ENCODE peak calls at places on chromosome 6, in seven cellular contexts. S is colonic mucosa, H is heart left ventricle, T is adrenal gland, Y is dorsolateral prefrontal cortex, A is ovary, W is tibial artery. Q is an unnamed sample.

GRCh38 chr6:113630738-113631535 is 226.2 kb upstream of the MARCKS start:
- DNase-seq in Y (no peak), H (no peak), T (no peak), A (no peak), S (no peak), W (no peak), Q (no peak)

GRCh38 chr6:84967389-84967788 is 203.0 kb upstream of the TBX18 start:
- DNase-seq in W (no peak), T (peak), Y (no peak), S (no peak), A (no peak), H (no peak), Q (no peak)

GRCh38 chr6:151056230-151056907 is 183.4 kb upstream of the AKAP12 start:
- DNase-seq in T (no peak), A (peak), H (no peak), S (peak), Y (no peak), W (no peak), Q (no peak)

GRCh38 chr6:114100421-114100820 is 129.5 kb upstream of the HDAC2 start:
- DNase-seq in W (no peak), S (no peak), A (no peak), H (no peak), Y (no peak), T (no peak), Q (no peak)

GRCh38 chr6:4728949-4729348 is 47.3 kb upstream of the CDYL start:
- DNase-seq in A (no peak), H (no peak), T (no peak), Y (no peak), S (no peak), W (no peak), Q (no peak)

GRCh38 chr6:131231103-131231502 is 95.8 kb downstream of the AKAP7 start:
- DNase-seq in Y (no peak), T (no peak), W (no peak), H (no peak), S (no peak), A (no peak), Q (no peak)

GRCh38 chr6:136846046-136846445 is 23.7 kb downstream of the PEX7 start:
- DNase-seq in H (no peak), T (peak), W (no peak), Y (no peak), S (peak), A (peak), Q (no peak)

GRCh38 chr6:136547336-136547735 is 2.9 kb downstream of the MAP7 start:
- DNase-seq in W (no peak), S (no peak), T (no peak), Y (no peak), A (no peak), H (no peak), Q (no peak)

GRCh38 chr6:169991031-169991390 is 239.6 kb downstream of the ERMARD start:
- DNase-seq in W (no peak), S (no peak), H (no peak), T (peak), Y (no peak), A (no peak), Q (no peak)

GRCh38 chr6:10014561-10014960 is 400.3 kb downstream of the TFAP2A start:
- DNase-seq in Y (peak), A (no peak), H (no peak), W (no peak), T (no peak), S (no peak), Q (no peak)

GRCh38 chr6:45522486-45522885 is 144.8 kb upstream of the SUPT3H start:
- DNase-seq in W (no peak), Y (no peak), A (no peak), T (no peak), S (no peak), H (no peak), Q (no peak)

GRCh38 chr6:56663344-56663743 is 20.7 kb upstream of the DST start:
- DNase-seq in A (no peak), W (no peak), T (no peak), S (peak), Y (no peak), H (no peak), Q (no peak)

GRCh38 chr6:99016355-99016754 is 68.6 kb upstream of the FBXL4 start:
- DNase-seq in T (no peak), S (no peak), H (no peak), Y (no peak), A (no peak), W (no peak), Q (no peak)

GRCh38 chr6:34300332-34300751 is 51.5 kb upstream of the SMIM29 start:
- DNase-seq in W (no peak), A (no peak), S (no peak), H (no peak), T (no peak), Y (no peak), Q (no peak)

GRCh38 chr6:29355603-29356002 is 13.1 kb downstream of the OR5V1 start:
- DNase-seq in Y (no peak), T (no peak), H (no peak), A (no peak), W (no peak), S (no peak), Q (no peak)

DNA sequence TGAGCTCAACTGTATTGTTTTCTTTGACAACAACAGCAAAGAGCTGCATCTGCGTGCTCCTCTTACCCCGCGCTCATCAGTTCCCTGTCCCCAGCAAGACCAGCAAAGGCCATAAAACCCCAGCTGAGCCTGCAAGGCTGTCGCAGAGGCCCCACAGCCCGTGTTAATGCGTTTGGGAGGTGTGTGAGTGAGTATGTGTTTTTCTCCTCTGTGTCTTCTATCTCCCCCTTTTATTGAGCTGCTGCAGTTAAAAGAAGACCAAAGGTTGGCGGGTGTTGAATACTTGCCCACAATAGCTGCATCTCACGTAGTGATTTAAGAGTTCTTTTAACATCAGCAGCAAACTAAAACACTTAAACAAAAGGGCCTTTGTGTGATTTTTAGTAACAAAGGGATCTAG is 27.0 kb upstream of the CNKSR3 start:
- DNase-seq in W (no peak), S (peak), Y (no peak), H (no peak), A (no peak), T (no peak), Q (no peak)
- H3K27ac ChIP-seq in W (no peak), S (no peak), Y (no peak), H (no peak), A (no peak), T (no peak), Q (no peak)

DNA sequence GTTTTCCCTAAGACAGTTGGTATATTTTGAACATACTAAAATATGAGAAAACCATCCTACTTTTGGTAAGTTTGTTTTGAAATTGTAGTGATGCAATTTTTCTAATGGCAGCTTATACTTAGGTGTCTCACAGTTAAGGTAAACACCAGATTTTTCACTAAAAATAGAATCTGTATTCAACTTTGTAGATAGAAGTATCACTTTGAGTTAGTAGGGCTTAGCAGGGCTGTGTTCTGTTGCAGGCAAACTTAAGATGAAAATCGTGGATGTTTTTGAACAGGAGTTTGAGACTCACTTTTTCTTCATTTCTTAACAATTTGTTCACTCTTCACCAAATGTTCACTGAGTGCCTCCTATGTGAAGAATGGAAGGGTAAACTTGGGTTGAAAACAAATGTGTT is 93.0 kb upstream of the FAM184A start:
- DNase-seq in Y (no peak), H (no peak), A (no peak), W (no peak), S (no peak), T (no peak), Q (no peak)
- H3K27ac ChIP-seq in Y (no peak), H (no peak), A (no peak), W (no peak), S (no peak), T (no peak), Q (no peak)

GRCh38 chr6:110643175-110643574 is 166.8 kb upstream of the SLC22A16 start:
- DNase-seq in A (no peak), W (no peak), Y (no peak), S (no peak), H (no peak), T (no peak), Q (no peak)
- H3K27ac ChIP-seq in A (no peak), W (no peak), Y (no peak), S (no peak), H (no peak), T (no peak), Q (no peak)

DNA sequence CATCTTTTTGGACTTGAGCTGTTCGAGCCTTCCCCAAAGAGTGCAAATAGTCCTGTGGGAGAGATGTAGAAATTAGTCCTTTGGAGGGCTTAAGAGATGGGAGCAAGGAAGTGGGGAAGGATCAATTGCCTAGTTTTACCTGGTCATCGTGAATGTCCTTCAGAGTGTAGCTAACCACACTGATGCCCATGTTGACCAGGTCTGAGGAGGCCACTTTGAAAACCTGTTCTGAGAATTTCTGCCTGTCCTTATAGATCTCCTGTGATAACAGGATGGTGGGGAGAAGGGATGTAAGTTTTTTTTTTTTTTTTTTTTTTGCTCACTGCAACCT is 2.0 kb downstream of the FLOT1 start:
- DNase-seq in W (no peak), H (no peak), A (no peak), Y (no peak), S (no peak), T (no peak), Q (no peak)
- H3K27ac ChIP-seq in W (no peak), H (no peak), A (peak), Y (no peak), S (peak), T (peak), Q (peak)

GRCh38 chr6:144264270-144265060 is 20.7 kb upstream of the UTRN start:
- DNase-seq in Y (no peak), A (peak), T (no peak), W (no peak), S (no peak), H (no peak), Q (peak)

GRCh38 chr6:144263786-144264185 is 21.3 kb upstream of the UTRN start:
- DNase-seq in A (no peak), Y (no peak), T (no peak), S (no peak), H (no peak), W (no peak), Q (no peak)

GRCh38 chr6:144265390-144265789 is 19.7 kb upstream of the UTRN start:
- DNase-seq in Y (no peak), A (no peak), T (no peak), S (no peak), H (no peak), W (no peak), Q (no peak)

GRCh38 chr6:144265061-144265357 is 20.1 kb upstream of the UTRN start:
- DNase-seq in H (no peak), W (no peak), Y (no peak), S (no peak), A (no peak), T (no peak), Q (no peak)

GRCh38 chr6:144266091-144266649 is 19.0 kb upstream of the UTRN start:
- DNase-seq in Y (no peak), T (no peak), W (peak), S (peak), H (peak), A (peak), Q (peak)
- H3K27ac ChIP-seq in Y (no peak), T (no peak), W (peak), S (peak), H (peak), A (no peak), Q (peak)